ENCODE peak calls at places on chromosomes 5 and 9, in seven cellular contexts. One of them, this sample, is unnamed.

GRCh38 chr5:5826911-5827310 is 404.4 kb downstream of the ICE1 start:
- DNase-seq in skeletal muscle cell: no peak
- DNase-seq in Right ventricle myocardium inferior: no peak
- DNase-seq in activated CD4-positive, alpha-beta T cell treated with anti-CD3 and anti-CD28 coated beads for 4 hours: no peak
- DNase-seq in posterior cingulate gyrus: no peak
- DNase-seq in activated CD4-positive, alpha-beta memory T cell treated with anti-CD3 and anti-CD28 coated beads for 36 hours: no peak
- DNase-seq in endothelial cell: no peak
- DNase-seq in this sample: no peak

GRCh38 chr9:83047839-83048775 is 14.8 kb downstream of the RASEF start:
- DNase-seq in skeletal muscle cell: peak; percentile 66
- DNase-seq in Right ventricle myocardium inferior: no peak
- DNase-seq in activated CD4-positive, alpha-beta T cell treated with anti-CD3 and anti-CD28 coated beads for 4 hours: no peak
- DNase-seq in posterior cingulate gyrus: no peak
- DNase-seq in activated CD4-positive, alpha-beta memory T cell treated with anti-CD3 and anti-CD28 coated beads for 36 hours: no peak
- DNase-seq in endothelial cell: no peak
- DNase-seq in this sample: no peak

GRCh38 chr9:1939926-1940368 is 75.2 kb upstream of the SMARCA2 start:
- DNase-seq in skeletal muscle cell: no peak
- DNase-seq in Right ventricle myocardium inferior: no peak
- DNase-seq in activated CD4-positive, alpha-beta T cell treated with anti-CD3 and anti-CD28 coated beads for 4 hours: peak; percentile 10
- DNase-seq in posterior cingulate gyrus: no peak
- DNase-seq in activated CD4-positive, alpha-beta memory T cell treated with anti-CD3 and anti-CD28 coated beads for 36 hours: peak; percentile 52
- DNase-seq in endothelial cell: peak; percentile 16
- DNase-seq in this sample: no peak

GRCh38 chr9:110655723-110656641 is 12.6 kb upstream of the MUSK start:
- DNase-seq in skeletal muscle cell: peak; percentile 59
- DNase-seq in Right ventricle myocardium inferior: no peak
- DNase-seq in activated CD4-positive, alpha-beta T cell treated with anti-CD3 and anti-CD28 coated beads for 4 hours: no peak
- DNase-seq in posterior cingulate gyrus: no peak
- DNase-seq in activated CD4-positive, alpha-beta memory T cell treated with anti-CD3 and anti-CD28 coated beads for 36 hours: no peak
- DNase-seq in endothelial cell: no peak
- DNase-seq in this sample: no peak

GRCh38 chr9:99906403-99907207 is at the start of gene STX17:
- DNase-seq in skeletal muscle cell: peak; percentile 22
- DNase-seq in Right ventricle myocardium inferior: peak; percentile 87
- DNase-seq in activated CD4-positive, alpha-beta T cell treated with anti-CD3 and anti-CD28 coated beads for 4 hours: peak; percentile 79
- DNase-seq in posterior cingulate gyrus: peak; percentile 77
- DNase-seq in activated CD4-positive, alpha-beta memory T cell treated with anti-CD3 and anti-CD28 coated beads for 36 hours: peak; percentile 82
- DNase-seq in endothelial cell: peak; percentile 85
- DNase-seq in this sample: peak; percentile 88

GRCh38 chr5:82334856-82335255 is 56.7 kb upstream of the RPS23 start:
- DNase-seq in skeletal muscle cell: peak; percentile 67
- DNase-seq in Right ventricle myocardium inferior: no peak
- DNase-seq in activated CD4-positive, alpha-beta T cell treated with anti-CD3 and anti-CD28 coated beads for 4 hours: no peak
- DNase-seq in posterior cingulate gyrus: no peak
- DNase-seq in activated CD4-positive, alpha-beta memory T cell treated with anti-CD3 and anti-CD28 coated beads for 36 hours: no peak
- DNase-seq in endothelial cell: no peak
- DNase-seq in this sample: no peak

GRCh38 chr5:135386886-135387628 is 12.0 kb downstream of the MACROH2A1 start:
- DNase-seq in skeletal muscle cell: peak; percentile 85
- DNase-seq in Right ventricle myocardium inferior: no peak
- DNase-seq in activated CD4-positive, alpha-beta T cell treated with anti-CD3 and anti-CD28 coated beads for 4 hours: no peak
- DNase-seq in posterior cingulate gyrus: no peak
- DNase-seq in activated CD4-positive, alpha-beta memory T cell treated with anti-CD3 and anti-CD28 coated beads for 36 hours: no peak
- DNase-seq in endothelial cell: no peak
- DNase-seq in this sample: peak; percentile 75

GRCh38 chr9:110801426-110801825 is 132.8 kb downstream of the MUSK start:
- DNase-seq in skeletal muscle cell: no peak
- DNase-seq in Right ventricle myocardium inferior: no peak
- DNase-seq in activated CD4-positive, alpha-beta T cell treated with anti-CD3 and anti-CD28 coated beads for 4 hours: no peak
- DNase-seq in posterior cingulate gyrus: no peak
- DNase-seq in activated CD4-positive, alpha-beta memory T cell treated with anti-CD3 and anti-CD28 coated beads for 36 hours: no peak
- DNase-seq in endothelial cell: no peak
- DNase-seq in this sample: no peak

GRCh38 chr5:417765-418559 is 25.0 kb upstream of the EXOC3 start:
- DNase-seq in skeletal muscle cell: no peak
- DNase-seq in Right ventricle myocardium inferior: no peak
- DNase-seq in activated CD4-positive, alpha-beta T cell treated with anti-CD3 and anti-CD28 coated beads for 4 hours: no peak
- DNase-seq in posterior cingulate gyrus: no peak
- DNase-seq in activated CD4-positive, alpha-beta memory T cell treated with anti-CD3 and anti-CD28 coated beads for 36 hours: no peak
- DNase-seq in endothelial cell: no peak
- DNase-seq in this sample: no peak

GRCh38 chr9:72486606-72486955 is 34.8 kb upstream of the TMC1 start:
- DNase-seq in skeletal muscle cell: no peak
- DNase-seq in Right ventricle myocardium inferior: no peak
- DNase-seq in activated CD4-positive, alpha-beta T cell treated with anti-CD3 and anti-CD28 coated beads for 4 hours: no peak
- DNase-seq in posterior cingulate gyrus: no peak
- DNase-seq in activated CD4-positive, alpha-beta memory T cell treated with anti-CD3 and anti-CD28 coated beads for 36 hours: no peak
- DNase-seq in endothelial cell: no peak
- DNase-seq in this sample: no peak

GRCh38 chr5:68432682-68433081 is 217.1 kb downstream of the PIK3R1 start:
- DNase-seq in skeletal muscle cell: no peak
- DNase-seq in Right ventricle myocardium inferior: no peak
- DNase-seq in activated CD4-positive, alpha-beta T cell treated with anti-CD3 and anti-CD28 coated beads for 4 hours: peak; percentile 49
- DNase-seq in posterior cingulate gyrus: no peak
- DNase-seq in activated CD4-positive, alpha-beta memory T cell treated with anti-CD3 and anti-CD28 coated beads for 36 hours: peak; percentile 57
- DNase-seq in endothelial cell: no peak
- DNase-seq in this sample: no peak

GRCh38 chr5:147658293-147658932 is 124.1 kb downstream of the JAKMIP2 start:
- DNase-seq in skeletal muscle cell: no peak
- DNase-seq in Right ventricle myocardium inferior: no peak
- DNase-seq in activated CD4-positive, alpha-beta T cell treated with anti-CD3 and anti-CD28 coated beads for 4 hours: no peak
- DNase-seq in posterior cingulate gyrus: no peak
- DNase-seq in activated CD4-positive, alpha-beta memory T cell treated with anti-CD3 and anti-CD28 coated beads for 36 hours: no peak
- DNase-seq in endothelial cell: no peak
- DNase-seq in this sample: no peak

GRCh38 chr5:168879929-168880328 is 300.8 kb upstream of the PANK3 start:
- DNase-seq in skeletal muscle cell: peak; percentile 8
- DNase-seq in Right ventricle myocardium inferior: no peak
- DNase-seq in activated CD4-positive, alpha-beta T cell treated with anti-CD3 and anti-CD28 coated beads for 4 hours: no peak
- DNase-seq in posterior cingulate gyrus: no peak
- DNase-seq in activated CD4-positive, alpha-beta memory T cell treated with anti-CD3 and anti-CD28 coated beads for 36 hours: no peak
- DNase-seq in endothelial cell: no peak
- DNase-seq in this sample: no peak

GRCh38 chr5:17190799-17191391 is 26.5 kb upstream of the BASP1 start:
- DNase-seq in skeletal muscle cell: no peak
- DNase-seq in Right ventricle myocardium inferior: no peak
- DNase-seq in activated CD4-positive, alpha-beta T cell treated with anti-CD3 and anti-CD28 coated beads for 4 hours: no peak
- DNase-seq in posterior cingulate gyrus: no peak
- DNase-seq in activated CD4-positive, alpha-beta memory T cell treated with anti-CD3 and anti-CD28 coated beads for 36 hours: no peak
- DNase-seq in endothelial cell: no peak
- DNase-seq in this sample: no peak

GRCh38 chr5:52915176-52915875 is 73.8 kb upstream of the ITGA2 start:
- DNase-seq in skeletal muscle cell: peak; percentile 26
- DNase-seq in Right ventricle myocardium inferior: peak; percentile 31
- DNase-seq in activated CD4-positive, alpha-beta T cell treated with anti-CD3 and anti-CD28 coated beads for 4 hours: peak; percentile 56
- DNase-seq in posterior cingulate gyrus: no peak
- DNase-seq in activated CD4-positive, alpha-beta memory T cell treated with anti-CD3 and anti-CD28 coated beads for 36 hours: peak; percentile 52
- DNase-seq in endothelial cell: peak; percentile 68
- DNase-seq in this sample: peak; percentile 11

GRCh38 chr9:76785501-76785900 is 21.3 kb downstream of the PCA3 start:
- DNase-seq in skeletal muscle cell: no peak
- DNase-seq in Right ventricle myocardium inferior: no peak
- DNase-seq in activated CD4-positive, alpha-beta T cell treated with anti-CD3 and anti-CD28 coated beads for 4 hours: no peak
- DNase-seq in posterior cingulate gyrus: no peak
- DNase-seq in activated CD4-positive, alpha-beta memory T cell treated with anti-CD3 and anti-CD28 coated beads for 36 hours: no peak
- DNase-seq in endothelial cell: no peak
- DNase-seq in this sample: no peak

GRCh38 chr9:2158111-2158610 is 143.0 kb downstream of the SMARCA2 start:
- DNase-seq in skeletal muscle cell: peak; percentile 37
- DNase-seq in Right ventricle myocardium inferior: peak; percentile 86
- DNase-seq in activated CD4-positive, alpha-beta T cell treated with anti-CD3 and anti-CD28 coated beads for 4 hours: peak; percentile 37
- DNase-seq in posterior cingulate gyrus: no peak
- DNase-seq in activated CD4-positive, alpha-beta memory T cell treated with anti-CD3 and anti-CD28 coated beads for 36 hours: peak; percentile 50
- DNase-seq in endothelial cell: peak; percentile 26
- DNase-seq in this sample: peak; percentile 23